ENCODE peak calls at places on chromosomes 1 and 21, in seven cellular contexts. Y, Q, B, W, H, V and X are unnamed samples.

GRCh38 chr1:74681001-74681400 is 7.4 kb upstream of the ERICH3 start:
- DNase-seq in H (no peak), W (peak), Y (no peak), B (no peak), Q (no peak), V (no peak), X (no peak)

GRCh38 chr1:192951961-192952460 is 107.1 kb downstream of the UCHL5 start:
- DNase-seq in Q (no peak), H (no peak), V (no peak), Y (no peak), B (no peak), W (peak), X (no peak)

GRCh38 chr1:232509570-232509969 is 120.4 kb downstream of the SIPA1L2 start:
- DNase-seq in V (no peak), Q (no peak), B (no peak), H (no peak), Y (no peak), W (no peak), X (no peak)

GRCh38 chr1:36613721-36614120 is 131.0 kb upstream of the CSF3R start:
- DNase-seq in Q (no peak), W (no peak), V (no peak), H (no peak), Y (no peak), B (no peak), X (no peak)

GRCh38 chr1:16352842-16353535 is 709 bp upstream of the FBXO42 start:
- DNase-seq in V (no peak), B (no peak), W (peak), Q (no peak), H (no peak), Y (no peak), X (peak)

GRCh38 chr1:154945962-154946850 is 9.7 kb upstream of the PMVK start:
- DNase-seq in H (no peak), W (no peak), Y (no peak), V (no peak), Q (no peak), B (no peak), X (no peak)

GRCh38 chr1:183702087-183702812 is 49.1 kb upstream of the APOBEC4 start:
- DNase-seq in Q (no peak), B (no peak), V (no peak), Y (no peak), H (no peak), W (no peak), X (no peak)

GRCh38 chr1:201591981-201592380 is 53.1 kb downstream of the NAV1 start:
- DNase-seq in B (no peak), W (no peak), Y (no peak), H (no peak), Q (no peak), V (no peak), X (no peak)

GRCh38 chr21:42423197-42423675 is 19.5 kb downstream of the UBASH3A start:
- DNase-seq in Q (no peak), H (no peak), W (peak), B (no peak), Y (no peak), V (no peak), X (no peak)

GRCh38 chr1:70910013-70910412 is 137.6 kb downstream of the PTGER3 start:
- DNase-seq in W (no peak), V (no peak), B (no peak), Q (no peak), Y (no peak), H (no peak), X (no peak)

GRCh38 chr1:21919520-21919919 is 17.6 kb downstream of the HSPG2 start:
- DNase-seq in W (no peak), Q (no peak), B (no peak), V (no peak), H (no peak), Y (no peak), X (no peak)

GRCh38 chr1:17244826-17245740 is 3.8 kb upstream of the PADI3 start:
- DNase-seq in Y (no peak), W (no peak), B (no peak), Q (no peak), H (no peak), V (peak), X (no peak)

GRCh38 chr1:175628548-175629317 is 114.7 kb downstream of the TNR start:
- DNase-seq in Y (no peak), H (no peak), V (no peak), B (no peak), W (no peak), Q (no peak), X (no peak)

GRCh38 chr1:183773456-183773855 is 31.5 kb upstream of the RGL1 start:
- DNase-seq in W (no peak), B (no peak), V (no peak), H (no peak), Y (no peak), Q (no peak), X (no peak)

GRCh38 chr1:223106856-223107255 is 36.2 kb downstream of the TLR5 start:
- DNase-seq in Y (no peak), B (no peak), H (no peak), W (no peak), Q (no peak), V (no peak), X (peak)

GRCh38 chr1:232142403-232143314 is 487.3 kb downstream of the SIPA1L2 start:
- DNase-seq in Q (no peak), B (no peak), W (no peak), V (peak), Y (no peak), H (no peak), X (no peak)

GRCh38 chr1:25476186-25477097 is 45.7 kb downstream of the MACO1 start:
- DNase-seq in Q (no peak), W (peak), Y (no peak), V (no peak), H (no peak), B (no peak), X (no peak)

GRCh38 chr1:93735722-93736121 is 54.1 kb upstream of the BCAR3 start:
- DNase-seq in W (no peak), H (no peak), V (no peak), B (no peak), Y (no peak), Q (no peak), X (no peak)

GRCh38 chr1:186812560-186812959 is 16.2 kb upstream of the PLA2G4A start:
- DNase-seq in H (no peak), Y (no peak), B (no peak), W (no peak), V (no peak), Q (no peak), X (no peak)

GRCh38 chr1:203479646-203480045 is 4.0 kb downstream of the PRELP start:
- DNase-seq in B (no peak), Q (no peak), V (no peak), W (no peak), Y (no peak), H (no peak), X (no peak)

GRCh38 chr1:226496616-226497015 is 51.9 kb upstream of the STUM start:
- DNase-seq in Y (no peak), B (no peak), W (no peak), Q (no peak), H (no peak), V (no peak), X (no peak)

GRCh38 chr1:51214615-51215131 is 21.4 kb upstream of the RNF11 start:
- DNase-seq in Q (no peak), Y (no peak), H (no peak), W (no peak), B (no peak), V (no peak), X (no peak)

GRCh38 chr1:43448955-43449707 is 4.6 kb downstream of the HYI start:
- DNase-seq in B (no peak), W (no peak), Q (no peak), V (no peak), H (no peak), Y (no peak), X (no peak)

GRCh38 chr1:32963746-32964460 is 706 bp downstream of the RNF19B start:
- DNase-seq in V (peak), H (no peak), B (no peak), Y (no peak), Q (peak), W (no peak), X (peak)

GRCh38 chr1:9792156-9793042 is 31.4 kb downstream of the CLSTN1 start:
- DNase-seq in V (peak), H (no peak), Q (no peak), B (no peak), W (no peak), Y (no peak), X (peak)

GRCh38 chr1:4674676-4675075 is 20.3 kb downstream of the AJAP1 start:
- DNase-seq in Y (no peak), Q (no peak), W (no peak), B (no peak), H (no peak), V (no peak), X (no peak)

GRCh38 chr1:30615076-30615795 is 108.1 kb downstream of the MATN1 start:
- DNase-seq in W (no peak), Q (no peak), B (no peak), Y (no peak), V (no peak), H (no peak), X (no peak)

GRCh38 chr1:90613371-90613770 is 103.7 kb downstream of the BARHL2 start:
- DNase-seq in W (no peak), B (no peak), H (no peak), V (no peak), Y (no peak), Q (no peak), X (no peak)

GRCh38 chr1:154759196-154759595 is 110.9 kb downstream of the KCNN3 start:
- DNase-seq in V (no peak), Y (no peak), B (no peak), Q (no peak), H (no peak), W (no peak), X (no peak)

GRCh38 chr1:110982320-110982719 is 18.6 kb upstream of the LRIF1 start:
- DNase-seq in Y (no peak), W (no peak), H (no peak), Q (no peak), B (no peak), V (no peak), X (no peak)

GRCh38 chr1:111535256-111536191 is 32.1 kb upstream of the ADORA3 start:
- DNase-seq in B (no peak), H (peak), Q (no peak), Y (no peak), V (no peak), W (no peak), X (peak)

GRCh38 chr1:23168079-23168461 is 586 bp downstream of the LUZP1 start:
- DNase-seq in Q (peak), V (peak), H (no peak), W (no peak), B (no peak), Y (no peak), X (no peak)
- TF ChIP-seq JUND in Q (no peak), V (no peak), H (no peak), W (no peak), B (no peak), Y (no peak), X (no peak)

DNA sequence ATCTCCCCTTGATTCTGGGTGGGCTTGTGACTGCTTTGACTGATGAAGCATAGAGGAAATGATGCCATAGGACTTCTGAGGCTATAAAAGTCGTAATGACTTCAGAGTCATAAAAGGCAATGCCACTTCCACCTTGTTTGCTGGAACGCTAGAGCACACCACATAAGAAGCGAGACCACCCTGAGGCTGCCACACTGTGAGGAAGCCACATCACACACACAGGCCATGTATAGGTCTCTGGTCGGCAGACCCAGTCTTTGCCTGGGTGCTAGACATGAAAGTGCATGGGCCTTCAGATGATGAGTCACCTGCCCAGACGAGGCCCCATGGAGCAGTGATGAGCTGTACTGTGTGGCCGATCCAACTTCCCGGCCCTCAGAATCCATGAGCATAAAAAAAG is 14.2 kb upstream of the KANK4 start:
- DNase-seq in V (no peak), Q (no peak), B (no peak), W (no peak), Y (peak), H (no peak), X (no peak)
- TF ChIP-seq JUND in V (no peak), Q (no peak), B (no peak), W (no peak), Y (peak), H (no peak), X (no peak)

DNA sequence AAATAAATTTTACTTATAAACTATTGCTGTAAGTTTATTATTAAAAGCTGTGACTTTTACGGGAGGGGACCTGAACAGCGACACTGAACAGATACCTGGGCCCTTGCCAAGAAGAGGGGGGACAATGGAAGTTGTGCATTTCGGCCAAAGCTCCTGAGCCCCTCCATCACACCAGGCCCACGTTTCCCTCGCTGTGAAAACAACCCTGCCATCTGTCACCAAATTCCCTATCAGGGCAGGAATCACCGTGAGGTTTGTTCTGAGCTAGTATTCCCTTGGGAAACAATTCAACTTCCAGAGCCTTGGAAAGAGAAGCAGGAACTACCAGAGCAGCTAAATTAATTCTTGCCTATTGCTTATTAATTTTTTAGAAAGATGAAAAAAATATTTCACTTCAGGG is 37.0 kb downstream of the VTCN1 start:
- DNase-seq in Q (no peak), H (no peak), B (no peak), V (peak), W (no peak), Y (no peak), X (no peak)
- TF ChIP-seq JUND in Q (no peak), H (no peak), B (no peak), V (no peak), W (no peak), Y (no peak), X (no peak)

DNA sequence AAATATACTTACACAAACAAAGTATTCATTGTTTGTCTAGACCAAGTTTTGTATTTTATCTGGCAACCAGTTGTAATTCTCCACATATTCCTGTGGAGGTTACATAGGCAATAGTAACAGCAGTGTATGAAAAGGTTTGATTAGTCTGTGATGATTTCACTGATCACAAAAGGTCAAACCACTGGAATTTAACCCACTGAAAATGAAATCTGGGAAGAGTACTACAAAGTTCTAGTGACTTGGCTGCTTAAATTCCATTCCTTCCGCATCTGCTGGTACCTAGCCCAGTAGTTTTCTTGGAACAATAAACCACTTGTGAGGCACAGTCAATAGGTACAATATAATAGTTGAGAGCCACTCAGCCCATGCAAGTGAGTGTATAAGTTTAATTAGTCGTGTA is 205.4 kb downstream of the NFIA start:
- DNase-seq in V (no peak), W (no peak), Q (no peak), H (peak), Y (peak), B (no peak), X (peak)
- TF ChIP-seq JUND in V (no peak), W (no peak), Q (no peak), H (no peak), Y (no peak), B (no peak), X (no peak)

DNA sequence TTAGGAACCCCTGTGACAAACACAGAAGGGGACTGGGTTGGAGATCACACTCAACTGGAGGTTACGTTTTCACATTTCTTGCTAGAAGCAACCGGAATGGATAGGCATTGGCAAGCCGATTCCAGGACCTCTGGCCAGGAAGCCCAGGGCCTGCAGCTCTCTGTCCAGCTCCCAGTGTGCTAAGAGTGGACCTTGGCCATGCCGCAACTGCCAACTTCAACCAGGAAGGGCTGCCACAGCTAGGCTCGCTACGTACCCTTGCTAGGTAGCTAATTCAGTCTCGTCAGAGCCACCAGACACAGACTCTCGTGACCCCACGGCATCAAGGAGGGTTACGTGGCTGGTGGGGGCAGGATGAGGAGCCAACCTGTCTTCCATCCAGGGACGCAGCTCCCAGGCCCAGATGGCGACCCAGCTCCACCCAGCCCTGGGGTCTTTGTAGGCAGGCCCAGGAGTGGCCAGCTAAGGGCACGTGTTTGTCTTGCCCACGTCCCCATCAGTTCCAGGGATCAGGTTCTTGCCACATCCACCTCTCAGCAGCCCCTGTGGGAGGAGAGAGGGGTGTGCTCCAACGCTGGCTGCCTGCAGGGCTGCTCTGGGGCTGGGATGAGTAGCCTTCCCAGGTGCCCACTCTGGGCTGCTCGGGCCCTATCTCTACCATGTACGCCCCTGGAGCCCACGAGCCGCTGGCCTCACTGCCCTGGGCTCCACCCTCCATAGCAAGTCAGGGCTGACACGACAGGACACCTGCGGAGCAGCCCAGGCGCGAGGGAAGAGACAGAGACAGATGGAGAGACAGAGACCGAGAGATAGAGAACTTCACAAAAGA is 39.2 kb downstream of the UBE2G2 start:
- DNase-seq in Q (no peak), Y (no peak), H (no peak), V (no peak), W (no peak), B (no peak), X (no peak)
- TF ChIP-seq JUND in Q (no peak), Y (no peak), H (no peak), V (no peak), W (no peak), B (no peak), X (no peak)

DNA sequence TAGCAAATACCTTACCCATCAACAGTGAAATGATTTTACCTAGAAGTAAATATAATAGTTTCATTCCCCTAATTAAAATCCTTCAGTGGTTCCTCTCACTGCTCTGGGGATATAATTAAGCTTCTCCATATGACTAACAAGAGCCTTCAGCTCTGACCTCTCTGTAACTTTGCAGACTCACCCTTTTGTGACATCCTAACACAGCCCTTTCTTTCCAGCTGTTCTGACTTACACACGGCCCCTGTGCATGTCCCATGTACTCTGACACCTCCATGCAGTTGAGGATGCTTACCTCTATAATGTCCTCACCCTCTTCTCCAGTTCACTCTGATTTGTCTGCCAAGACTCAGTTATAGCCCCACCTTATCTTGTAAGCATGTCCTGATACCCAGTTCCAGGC is 137.3 kb upstream of the SPAG17 start:
- DNase-seq in Q (no peak), B (no peak), W (no peak), Y (no peak), H (no peak), V (no peak), X (no peak)
- TF ChIP-seq JUND in Q (no peak), B (no peak), W (no peak), Y (no peak), H (no peak), V (no peak), X (no peak)